ENCODE peak calls at places on chromosomes 7 and 10, in five cellular contexts. U, X, H, T and Y are unnamed samples.

GRCh38 chr7:121027761-121028681 is 39.5 kb downstream of the CPED1 start:
- DNase-seq in T (no peak), X (no peak), H (no peak), U (no peak), Y (no peak)

GRCh38 chr10:69239816-69240434 is 19.8 kb downstream of the HKDC1 start:
- DNase-seq in U (no peak), T (peak; percentile 78), X (no peak), H (no peak), Y (no peak)

GRCh38 chr7:128879939-128880746 is 17.5 kb downstream of the ATP6V1F start:
- DNase-seq in H (peak; percentile 67), X (peak; percentile 82), T (peak; percentile 85), U (no peak), Y (no peak)

GRCh38 chr10:97796651-97797050 is 24.9 kb upstream of the SFRP5 start:
- DNase-seq in X (no peak), T (no peak), H (no peak), U (no peak), Y (no peak)

GRCh38 chr10:84008878-84009277 is 130.4 kb upstream of the GHITM start:
- DNase-seq in X (peak; percentile 42), U (no peak), H (peak; percentile 46), T (peak; percentile 27), Y (peak; percentile 37)

GRCh38 chr10:131391991-131392390 is 80.5 kb upstream of the TCERG1L start:
- DNase-seq in H (no peak), X (no peak), U (no peak), T (no peak), Y (no peak)

GRCh38 chr10:25682203-25682950 is 251.7 kb upstream of the MYO3A start:
- DNase-seq in T (peak; percentile 58), X (peak; percentile 65), H (no peak), U (no peak), Y (peak; percentile 84)

GRCh38 chr10:63166742-63167258 is 33.7 kb downstream of the NRBF2 start:
- DNase-seq in T (peak; percentile 82), X (peak; percentile 81), H (peak; percentile 27), U (peak; percentile 65), Y (no peak)

GRCh38 chr10:79193694-79194382 is 125.1 kb downstream of the ZMIZ1 start:
- DNase-seq in T (no peak), U (no peak), H (no peak), X (no peak), Y (no peak)

GRCh38 chr10:52864459-52865106 is 92.0 kb upstream of the MBL2 start:
- DNase-seq in U (peak; percentile 97), X (peak; percentile 83), T (peak; percentile 97), H (no peak), Y (no peak)

GRCh38 chr7:69823151-69823744 is 225.0 kb downstream of the AUTS2 start:
- DNase-seq in H (no peak), X (no peak), U (no peak), T (no peak), Y (no peak)

GRCh38 chr10:101032637-101033201 is 1.7 kb downstream of the SFXN3 start:
- DNase-seq in U (peak; percentile 75), H (peak; percentile 61), T (peak; percentile 94), X (peak; percentile 78), Y (peak; percentile 94)

GRCh38 chr7:56174346-56175085 is 58.3 kb upstream of the NUPR2 start:
- DNase-seq in H (no peak), U (no peak), T (no peak), X (no peak), Y (no peak)

GRCh38 chr10:22853906-22854447 is 73.9 kb upstream of the ARMC3 start:
- DNase-seq in T (no peak), U (no peak), X (no peak), H (no peak), Y (no peak)

GRCh38 chr7:158284617-158285382 is 302.8 kb downstream of the PTPRN2 start:
- DNase-seq in X (no peak), T (no peak), U (no peak), H (peak; percentile 11), Y (no peak)

GRCh38 chr7:14936530-14936929 is 34.0 kb upstream of the DGKB start:
- DNase-seq in T (peak; percentile 71), X (peak; percentile 65), H (peak; percentile 30), U (no peak), Y (no peak)

GRCh38 chr10:48199580-48200377 is 74.7 kb downstream of the FRMPD2 start:
- DNase-seq in X (peak; percentile 44), U (no peak), T (peak; percentile 89), H (no peak), Y (no peak)

GRCh38 chr7:10637991-10638390 is 335.7 kb upstream of the PHF14 start:
- DNase-seq in X (no peak), U (no peak), H (no peak), T (no peak), Y (no peak)

GRCh38 chr10:10803273-10803672 is 214.4 kb upstream of the CELF2 start:
- DNase-seq in X (no peak), T (peak; percentile 57), H (no peak), U (no peak), Y (no peak)

GRCh38 chr7:35430547-35431153 is 176.8 kb upstream of the TBX20 start:
- DNase-seq in T (peak; percentile 11), X (no peak), H (no peak), U (no peak), Y (no peak)

GRCh38 chr7:129949292-129950133 is 3.2 kb downstream of the UBE2H start:
- DNase-seq in T (peak; percentile 91), U (peak; percentile 47), H (peak; percentile 32), X (peak; percentile 62), Y (no peak)

GRCh38 chr7:157404845-157405481 is 68.2 kb downstream of the DNAJB6 start:
- DNase-seq in U (peak; percentile 60), X (peak; percentile 78), T (peak; percentile 98), H (no peak), Y (no peak)

GRCh38 chr7:40315277-40315676 is 180.5 kb downstream of the SUGCT start:
- DNase-seq in T (no peak), H (no peak), U (no peak), X (no peak), Y (no peak)

GRCh38 chr10:28774051-28774995 is 97.0 kb downstream of the BAMBI start:
- DNase-seq in T (no peak), H (no peak), X (no peak), U (no peak), Y (no peak)

GRCh38 chr10:118304521-118304920 is 37.6 kb downstream of the FAM204A start:
- DNase-seq in H (peak; percentile 22), T (no peak), U (no peak), X (no peak), Y (no peak)

GRCh38 chr10:103114876-103115275 is 78.2 kb downstream of the NT5C2 start:
- DNase-seq in T (no peak), X (no peak), U (no peak), H (no peak), Y (no peak)

GRCh38 chr7:116633131-116633988 is 38.6 kb upstream of the MET start:
- DNase-seq in U (no peak), X (no peak), H (no peak), T (peak; percentile 67), Y (no peak)

GRCh38 chr7:40659231-40659630 is 524.4 kb downstream of the SUGCT start:
- DNase-seq in H (no peak), U (no peak), X (no peak), T (peak; percentile 53), Y (peak; percentile 37)

GRCh38 chr7:114312649-114313048 is 102.0 kb upstream of the FOXP2 start:
- DNase-seq in U (no peak), H (no peak), T (no peak), X (peak; percentile 8), Y (no peak)

GRCh38 chr7:50266893-50267386 is 37.6 kb upstream of the IKZF1 start:
- DNase-seq in X (no peak), U (no peak), T (no peak), H (peak; percentile 37), Y (no peak)
- H3K4me3 ChIP-seq in X (no peak overlapping the region), U (no peak overlapping the region), T (no peak overlapping the region), H (no peak overlapping the region), Y (no peak overlapping the region)

GRCh38 chr7:107115114-107115513 is 53.7 kb upstream of the HBP1 start:
- DNase-seq in X (no peak), T (no peak), U (no peak), H (no peak), Y (no peak)

GRCh38 chr7:107109955-107110354 is 58.8 kb upstream of the HBP1 start:
- DNase-seq in H (no peak), T (no peak), U (no peak), X (no peak), Y (no peak)

GRCh38 chr7:107111196-107111595 is 57.6 kb upstream of the HBP1 start:
- DNase-seq in U (no peak), H (no peak), T (no peak), X (no peak), Y (no peak)

GRCh38 chr7:107115762-107116540 is 52.9 kb upstream of the HBP1 start:
- DNase-seq in U (no peak), H (no peak), T (peak; percentile 24), X (no peak), Y (no peak)

DNA sequence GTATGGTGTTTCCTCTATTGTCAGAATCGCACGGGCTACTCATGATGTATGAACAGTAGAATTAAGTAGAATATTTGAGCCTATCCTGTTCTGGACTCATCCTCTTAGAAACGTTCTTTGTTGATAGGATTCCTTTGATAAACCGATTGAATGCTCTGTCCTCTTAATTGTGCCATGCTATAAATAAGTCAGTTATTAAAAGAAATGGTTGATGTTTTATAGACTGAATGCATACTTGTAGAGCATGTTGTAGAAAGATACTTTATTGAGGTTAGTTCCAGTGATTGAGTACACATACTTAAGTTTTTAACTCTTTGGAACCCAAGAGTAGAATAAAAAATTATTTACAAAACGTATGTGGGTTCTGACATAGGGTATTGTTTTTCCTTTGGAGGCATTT is 54.9 kb upstream of the HBP1 start:
- DNase-seq in T (no peak), X (no peak), U (no peak), H (no peak), Y (no peak)
- H3K27ac ChIP-seq in T (no peak overlapping the region), X (no peak overlapping the region), U (no peak overlapping the region), H (no peak overlapping the region), Y (no peak overlapping the region)

GRCh38 chr7:148964510-148965267 is 63.6 kb downstream of the PDIA4 start:
- DNase-seq in X (no peak), H (no peak), T (peak; percentile 10), U (no peak), Y (no peak)
- H3K4me3 ChIP-seq in X (no peak overlapping the region), H (peak overlapping the region; percentile 62), T (peak overlapping the region; percentile 78), U (peak overlapping the region; percentile 37), Y (peak overlapping the region; percentile 54)

DNA sequence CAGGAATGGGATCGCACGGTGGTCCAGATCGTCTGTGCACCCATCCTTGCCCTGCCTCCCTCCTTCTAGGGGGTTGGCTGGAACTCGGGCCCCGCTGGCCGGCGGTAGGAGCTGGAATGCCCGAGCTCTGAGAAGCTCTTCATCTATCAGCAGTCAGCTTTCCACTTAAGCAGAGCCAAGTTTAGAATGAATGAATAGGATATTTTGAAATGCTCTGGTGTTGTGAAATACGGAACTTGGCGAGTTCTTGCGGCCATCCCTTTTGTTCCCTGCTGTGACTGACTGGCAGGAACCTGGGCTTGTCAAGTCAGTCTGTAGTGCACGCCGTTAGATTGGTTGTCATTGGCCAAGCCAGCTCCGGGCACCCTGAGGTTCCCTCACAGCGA is 33.3 kb downstream of the FOXK1 start:
- DNase-seq in X (no peak), H (no peak), T (peak; percentile 93), U (peak; percentile 62), Y (no peak)
- H3K27ac ChIP-seq in X (no peak overlapping the region), H (no peak overlapping the region), T (peak overlapping the region; percentile 56), U (peak overlapping the region; percentile 65), Y (peak overlapping the region; percentile 58)